ENCODE peak calls at places on chromosomes 16 and 17, in five cellular contexts. H is left ventricle myocardium inferior, A is mammary epithelial cell, I is brain microvascular endothelial cell, G is fibroblast of mammary gland. D is an unnamed sample.

GRCh38 chr17:78300962-78301820 is 58.7 kb downstream of the SOCS3 start:
- DNase-seq in A (peak; percentile 73), I (peak; percentile 18), H (no peak), G (peak; percentile 45), D (no peak)

GRCh38 chr17:60817187-60817586 is 139.5 kb downstream of the BCAS3 start:
- DNase-seq in I (peak; percentile 2), H (no peak), A (peak; percentile 66), G (peak; percentile 94), D (peak; percentile 71)

GRCh38 chr17:14971054-14971453 is 294.1 kb downstream of the PMP22 start:
- DNase-seq in H (no peak), I (no peak), A (no peak), G (no peak), D (no peak)

GRCh38 chr16:85860413-85861094 is 38.4 kb upstream of the IRF8 start:
- DNase-seq in A (peak; percentile 5), I (no peak), G (no peak), H (no peak), D (no peak)

GRCh38 chr17:51640108-51640622 is 379.8 kb downstream of the UTP18 start:
- DNase-seq in H (no peak), A (peak; percentile 17), I (no peak), G (no peak), D (no peak)

GRCh38 chr17:72950236-72950931 is 142.1 kb downstream of the SLC39A11 start:
- DNase-seq in I (no peak), A (no peak), H (no peak), G (no peak), D (no peak)

GRCh38 chr17:13957636-13958035 is 111.7 kb upstream of the COX10 start:
- DNase-seq in H (no peak), G (peak; percentile 50), I (peak; percentile 6), A (no peak), D (peak; percentile 63)

GRCh38 chr17:41322264-41322902 is 6.9 kb upstream of the KRTAP17-1 start:
- DNase-seq in I (peak; percentile 64), H (no peak), A (peak; percentile 61), G (peak; percentile 79), D (peak; percentile 77)

GRCh38 chr17:79118924-79119323 is 44.3 kb downstream of the ENGASE start:
- DNase-seq in I (no peak), G (no peak), A (no peak), H (no peak), D (no peak)

GRCh38 chr16:72961115-72961832 is 86.7 kb downstream of the ZFHX3 start:
- DNase-seq in I (peak; percentile 31), G (peak; percentile 34), A (no peak), H (no peak), D (no peak)

GRCh38 chr16:55661842-55662479 is 6.2 kb downstream of the SLC6A2 start:
- DNase-seq in I (no peak), A (peak; percentile 59), G (peak; percentile 18), H (no peak), D (no peak)

GRCh38 chr17:71885662-71886061 is 235.2 kb upstream of the SOX9 start:
- DNase-seq in A (no peak), H (no peak), I (no peak), G (no peak), D (no peak)

GRCh38 chr17:44518032-44518431 is 14.8 kb upstream of the GPATCH8 start:
- DNase-seq in H (no peak), A (no peak), G (peak; percentile 59), I (no peak), D (peak; percentile 44)

GRCh38 chr16:71537643-71538042 is 11.4 kb downstream of the CHST4 start:
- DNase-seq in A (peak; percentile 54), G (peak; percentile 47), I (peak; percentile 38), H (no peak), D (peak; percentile 37)

GRCh38 chr17:81115749-81116464 is 49.4 kb upstream of the PVALEF start:
- DNase-seq in G (no peak), A (no peak), I (no peak), H (peak; percentile 34), D (no peak)

GRCh38 chr17:77889135-77889505 is 69.4 kb upstream of the TNRC6C start:
- DNase-seq in I (no peak), G (no peak), A (no peak), H (no peak), D (no peak)

GRCh38 chr17:74599531-74599939 is 7.5 kb upstream of the CD300LD start:
- DNase-seq in H (no peak), G (no peak), A (peak; percentile 38), I (no peak), D (no peak)

GRCh38 chr16:983044-984030 is 1.8 kb downstream of the SOX8 start:
- DNase-seq in I (no peak), H (no peak), A (no peak), G (no peak), D (no peak)

GRCh38 chr16:23945243-23945642 is 109.5 kb downstream of the PRKCB start:
- DNase-seq in H (no peak), A (no peak), G (no peak), I (no peak), D (no peak)

GRCh38 chr16:3920206-3920605 is 39.7 kb upstream of the CREBBP start:
- DNase-seq in I (no peak), A (no peak), H (no peak), G (no peak), D (no peak)

GRCh38 chr17:82339634-82340580 is 6.3 kb upstream of the SECTM1 start:
- DNase-seq in H (no peak), G (no peak), I (no peak), A (no peak), D (no peak)

GRCh38 chr17:59859444-59860025 is 33.2 kb downstream of the TUBD1 start:
- DNase-seq in I (peak; percentile 49), G (peak; percentile 78), H (no peak), A (no peak), D (peak; percentile 85)

GRCh38 chr16:29729116-29729521 is 16.7 kb downstream of the C16orf54 start:
- DNase-seq in A (peak; percentile 25), H (no peak), I (peak; percentile 31), G (peak; percentile 47), D (peak; percentile 55)

GRCh38 chr16:30335598-30336474 is 19.3 kb downstream of the CD2BP2 start:
- DNase-seq in G (peak; percentile 26), H (no peak), I (no peak), A (peak; percentile 58), D (peak; percentile 21)

GRCh38 chr16:6096931-6097665 is 999.5 kb upstream of the EEF2KMT start:
- DNase-seq in A (no peak), G (no peak), I (no peak), H (no peak), D (no peak)

GRCh38 chr17:27525836-27526235 is 69.6 kb downstream of the KSR1 start:
- DNase-seq in A (no peak), I (no peak), G (no peak), H (no peak), D (no peak)

GRCh38 chr16:67650023-67650422 is 5.1 kb downstream of the CARMIL2 start:
- DNase-seq in H (no peak), A (no peak), G (no peak), I (no peak), D (no peak)

GRCh38 chr17:42563950-42564349 is 2.0 kb downstream of the COASY start:
- DNase-seq in H (no peak), G (no peak), I (no peak), A (no peak), D (no peak)

GRCh38 chr16:22670551-22670970 is 143.4 kb upstream of the HS3ST2 start:
- DNase-seq in A (no peak), I (no peak), H (no peak), G (no peak), D (no peak)

GRCh38 chr17:65297384-65297783 is 160.2 kb downstream of the RGS9 start:
- DNase-seq in G (peak; percentile 85), I (peak; percentile 17), A (peak; percentile 6), H (no peak), D (peak; percentile 38)

GRCh38 chr17:65536573-65537342 is 24.7 kb downstream of the AXIN2 start:
- DNase-seq in I (no peak), A (no peak), H (no peak), G (no peak), D (peak; percentile 34)

DNA sequence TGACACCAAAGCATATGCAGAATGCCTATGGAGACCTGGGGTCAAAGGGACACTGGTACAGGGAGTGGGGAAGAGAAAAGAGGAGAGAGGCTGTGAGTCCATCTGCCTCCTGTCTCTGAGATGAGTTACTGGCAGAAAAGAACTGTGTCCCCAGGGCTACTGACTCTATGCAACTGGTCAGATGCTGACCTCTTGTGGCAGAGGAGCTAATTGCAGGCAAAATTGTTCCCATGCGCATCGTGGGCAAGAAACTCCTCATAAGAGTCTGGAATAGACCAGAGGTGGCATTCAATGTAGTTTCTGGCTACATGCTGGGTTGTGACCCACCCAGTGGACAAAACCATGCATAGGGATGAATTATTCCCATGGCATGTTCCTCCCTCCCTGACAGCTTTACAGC is 26.1 kb upstream of the MLKL start:
- DNase-seq in G (peak; percentile 40), A (no peak), H (no peak), I (peak; percentile 30), D (no peak)
- TF ChIP-seq CTCF in G (peak; percentile 61), A (peak; percentile 71), H (peak; percentile 16), I (peak; percentile 67), D (peak; percentile 40)

GRCh38 chr16:88535181-88535856 is 34.9 kb upstream of the ZC3H18 start:
- DNase-seq in G (no peak), A (no peak), I (no peak), H (no peak), D (no peak)
- H3K4me3 ChIP-seq in G (no peak overlapping the region), A (peak overlapping the region; percentile 56), I (peak overlapping the region; percentile 43), H (peak overlapping the region; percentile 78), D (no peak overlapping the region)

DNA sequence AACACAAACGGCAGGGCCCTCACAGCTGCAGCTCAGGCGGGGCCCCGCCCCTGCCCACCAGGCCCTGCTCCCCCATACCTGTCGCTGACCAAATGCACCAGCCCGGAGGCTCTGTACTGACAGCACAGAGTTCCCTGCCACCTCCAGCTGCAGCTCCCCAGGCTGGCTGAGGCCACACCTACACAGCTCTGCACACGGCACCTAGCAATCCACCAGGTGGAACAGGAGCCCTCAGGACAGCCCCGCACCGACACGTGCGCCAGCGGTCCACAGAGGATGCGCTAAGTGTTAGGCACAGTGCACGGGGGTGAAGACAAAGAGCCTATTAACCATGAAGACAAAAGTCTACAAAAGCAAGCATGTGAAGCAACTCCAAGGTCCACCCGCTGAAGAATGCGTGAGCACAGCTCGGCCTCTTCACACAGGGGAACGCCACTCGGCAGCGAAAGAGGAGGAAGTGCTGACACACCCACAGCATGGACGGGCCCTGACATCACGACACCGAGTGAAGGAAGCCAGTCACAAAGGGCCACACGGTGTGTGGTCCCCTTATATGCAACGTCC is 5.4 kb downstream of the ZCCHC14 start:
- DNase-seq in G (no peak), A (peak; percentile 88), H (peak; percentile 39), I (no peak), D (no peak)
- TF ChIP-seq CTCF in G (no peak), A (no peak), H (no peak), I (no peak), D (no peak)

DNA sequence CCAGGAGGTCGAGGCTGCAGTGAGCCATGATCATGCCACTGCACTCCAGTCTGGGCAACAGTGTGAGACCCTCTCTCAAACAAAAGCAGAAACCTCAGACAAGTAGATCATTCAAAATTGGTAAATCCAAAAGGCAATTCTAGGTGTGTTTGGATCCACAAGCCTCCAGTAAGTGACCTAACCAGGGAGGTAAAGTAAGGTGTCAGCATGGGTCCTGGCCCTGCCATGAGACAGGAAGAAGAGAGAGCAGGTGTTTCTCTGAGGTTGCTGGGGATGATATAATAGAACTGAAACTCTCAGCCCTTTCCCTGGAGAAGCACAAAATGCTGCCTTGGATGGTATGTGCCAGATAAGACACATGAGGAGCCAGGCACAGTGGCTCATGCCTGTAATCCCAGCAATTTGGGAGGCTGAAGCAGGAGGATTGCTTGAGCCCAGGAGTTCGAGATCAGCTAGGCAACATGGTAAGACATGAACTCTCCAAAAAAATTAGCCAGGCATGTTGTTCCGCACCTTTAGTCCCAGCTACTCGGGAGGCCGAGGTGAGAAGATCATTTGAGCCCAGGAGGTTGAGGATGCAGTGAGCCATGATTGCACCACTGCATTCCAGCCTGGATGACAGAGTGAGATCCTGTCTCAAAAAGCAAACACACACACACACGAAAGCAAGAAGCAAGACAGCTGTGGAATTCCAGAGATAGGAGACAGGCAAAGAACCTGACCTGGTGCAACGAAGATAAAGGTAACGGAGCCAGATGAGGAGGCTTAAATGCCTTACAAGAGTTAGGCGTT is 6.5 kb downstream of the TM4SF5 start:
- DNase-seq in A (no peak), I (peak; percentile 13), H (no peak), G (no peak), D (no peak)
- H3K4me3 ChIP-seq in A (no peak overlapping the region), I (no peak overlapping the region), H (no peak overlapping the region), G (no peak overlapping the region), D (no peak overlapping the region)

D was measured in fibroblast of the aortic adventitia.